ENCODE peak calls at places on chromosomes 11 and 22, in five cellular contexts. H is NCI-H2029; X is stimulated activated CD8-positive, alpha-beta memory T cell treated with anti-CD3 and anti-CD28 coated beads, Interleukin-7, amount 100 ng/mL, for 1 hour; E is CD8-positive, alpha-beta T cell; I is stimulated activated CD4-positive, alpha-beta T cell treated with anti-CD3 and anti-CD28 coated beads, Interleukin-1b, Interleukin-23, amount 100 ng/mL, for 1 hour. G is an unnamed sample.

GRCh38 chr11:133162228-133162627 is 370.1 kb downstream of the OPCML start:
- DNase-seq in H (no peak), E (no peak), X (no peak), I (no peak), G (no peak)

GRCh38 chr11:94662065-94662779 is 95.1 kb downstream of the PIWIL4 start:
- DNase-seq in H (no peak), E (no peak), X (no peak), I (no peak), G (no peak)

GRCh38 chr22:40853961-40854360 is 2.5 kb downstream of the ST13 start:
- DNase-seq in E (no peak), H (no peak), X (no peak), I (no peak), G (no peak)

GRCh38 chr11:63890368-63890767 is 26.6 kb downstream of the RCOR2 start:
- DNase-seq in I (no peak), X (no peak), H (no peak), E (no peak), G (no peak)

GRCh38 chr11:86383314-86383713 is 8.6 kb downstream of the CCDC81 start:
- DNase-seq in I (no peak), X (no peak), H (no peak), E (no peak), G (no peak)

GRCh38 chr22:25666308-25666707 is 75.7 kb upstream of the MYO18B start:
- DNase-seq in E (no peak), X (no peak), H (no peak), I (no peak), G (no peak)

GRCh38 chr11:119520966-119521365 is 98.0 kb upstream of the THY1 start:
- DNase-seq in H (no peak), X (no peak), I (no peak), E (no peak), G (no peak)

GRCh38 chr11:61141601-61142028 is 19.6 kb downstream of the VPS37C start:
- DNase-seq in X (no peak), H (peak; percentile 94), I (no peak), E (no peak), G (no peak)

G was measured in AG09309.